ENCODE peak calls at places on chromosomes 16 and 17, in six cellular contexts. One of them, this sample, is unnamed.

GRCh38 chr16:74582984-74583383 is 23.9 kb downstream of the GLG1 start:
- DNase-seq in GM12865: no peak
- DNase-seq in C1 segment of cervical spinal cord: no peak
- DNase-seq in glutamatergic neuron: no peak
- DNase-seq in HS-5: no peak
- DNase-seq in ecto neural progenitor cell: no peak
- DNase-seq in this sample: no peak

GRCh38 chr17:14316131-14316854 is 15.4 kb downstream of the HS3ST3B1 start:
- DNase-seq in GM12865: no peak
- DNase-seq in C1 segment of cervical spinal cord: no peak
- DNase-seq in glutamatergic neuron: no peak
- DNase-seq in HS-5: no peak
- DNase-seq in ecto neural progenitor cell: peak
- DNase-seq in this sample: no peak

GRCh38 chr17:45302649-45303173 is 14.1 kb downstream of the MAP3K14 start:
- DNase-seq in GM12865: peak
- DNase-seq in C1 segment of cervical spinal cord: no peak
- DNase-seq in glutamatergic neuron: no peak
- DNase-seq in HS-5: no peak
- DNase-seq in ecto neural progenitor cell: no peak
- DNase-seq in this sample: peak

GRCh38 chr17:50484341-50485155 is 5.9 kb downstream of the RSAD1 start:
- DNase-seq in GM12865: no peak
- DNase-seq in C1 segment of cervical spinal cord: no peak
- DNase-seq in glutamatergic neuron: no peak
- DNase-seq in HS-5: no peak
- DNase-seq in ecto neural progenitor cell: no peak
- DNase-seq in this sample: peak

GRCh38 chr16:1181715-1182671 is 29.1 kb downstream of the CACNA1H start:
- DNase-seq in GM12865: no peak
- DNase-seq in C1 segment of cervical spinal cord: no peak
- DNase-seq in glutamatergic neuron: no peak
- DNase-seq in HS-5: no peak
- DNase-seq in ecto neural progenitor cell: peak
- DNase-seq in this sample: no peak

GRCh38 chr17:9266769-9267168 is 245.5 kb downstream of the NTN1 start:
- DNase-seq in GM12865: no peak
- DNase-seq in C1 segment of cervical spinal cord: no peak
- DNase-seq in glutamatergic neuron: no peak
- DNase-seq in HS-5: no peak
- DNase-seq in ecto neural progenitor cell: no peak
- DNase-seq in this sample: peak

GRCh38 chr16:66878067-66878466 is 2.2 kb upstream of the PDP2 start:
- DNase-seq in GM12865: peak
- DNase-seq in C1 segment of cervical spinal cord: no peak
- DNase-seq in glutamatergic neuron: no peak
- DNase-seq in HS-5: no peak
- DNase-seq in ecto neural progenitor cell: no peak
- DNase-seq in this sample: no peak

GRCh38 chr16:87628940-87629339 is 26.6 kb downstream of the JPH3 start:
- DNase-seq in GM12865: peak
- DNase-seq in C1 segment of cervical spinal cord: no peak
- DNase-seq in glutamatergic neuron: no peak
- DNase-seq in HS-5: no peak
- DNase-seq in ecto neural progenitor cell: no peak
- DNase-seq in this sample: no peak

GRCh38 chr16:63461248-63461841 is 1425.1 kb upstream of the CDH8 start:
- DNase-seq in GM12865: no peak
- DNase-seq in C1 segment of cervical spinal cord: no peak
- DNase-seq in glutamatergic neuron: peak
- DNase-seq in HS-5: peak
- DNase-seq in ecto neural progenitor cell: no peak
- DNase-seq in this sample: no peak

This sample was measured in spleen.